ENCODE peak calls at places on chromosomes 3 and 15, in five cellular contexts. One of them, this sample, is unnamed.

GRCh38 chr3:179482857-179483256 is 31.6 kb upstream of the GNB4 start:
- DNase-seq in WERI-Rb-1: no peak
- DNase-seq in transverse colon: no peak
- DNase-seq in OCI-LY7: no peak
- DNase-seq in HFF-Myc: no peak
- DNase-seq in this sample: no peak

GRCh38 chr3:127406309-127407025 is 118.6 kb upstream of the PRR20G start:
- DNase-seq in WERI-Rb-1: no peak
- DNase-seq in transverse colon: peak; percentile 8
- DNase-seq in OCI-LY7: peak; percentile 8
- DNase-seq in HFF-Myc: no peak
- DNase-seq in this sample: no peak

GRCh38 chr3:113606539-113607218 is 74.3 kb downstream of the SIDT1 start:
- DNase-seq in WERI-Rb-1: no peak
- DNase-seq in transverse colon: peak; percentile 26
- DNase-seq in OCI-LY7: peak; percentile 89
- DNase-seq in HFF-Myc: no peak
- DNase-seq in this sample: no peak

GRCh38 chr3:178551916-178552321 is 15.7 kb downstream of the KCNMB2 start:
- DNase-seq in WERI-Rb-1: no peak
- DNase-seq in transverse colon: no peak
- DNase-seq in OCI-LY7: no peak
- DNase-seq in HFF-Myc: no peak
- DNase-seq in this sample: no peak

GRCh38 chr15:94370197-94370987 is 139.0 kb downstream of the MCTP2 start:
- DNase-seq in WERI-Rb-1: no peak
- DNase-seq in transverse colon: no peak
- DNase-seq in OCI-LY7: no peak
- DNase-seq in HFF-Myc: no peak
- DNase-seq in this sample: no peak

GRCh38 chr3:39107874-39108308 is 411 bp downstream of the TTC21A start:
- DNase-seq in WERI-Rb-1: peak; percentile 35
- DNase-seq in transverse colon: no peak
- DNase-seq in OCI-LY7: no peak
- DNase-seq in HFF-Myc: no peak
- DNase-seq in this sample: no peak

GRCh38 chr3:30017882-30018281 is 588.5 kb upstream of the TGFBR2 start:
- DNase-seq in WERI-Rb-1: no peak
- DNase-seq in transverse colon: no peak
- DNase-seq in OCI-LY7: no peak
- DNase-seq in HFF-Myc: no peak
- DNase-seq in this sample: no peak

GRCh38 chr3:11734-12133 is 184.8 kb upstream of the CHL1 start:
- DNase-seq in WERI-Rb-1: no peak
- DNase-seq in transverse colon: no peak
- DNase-seq in OCI-LY7: no peak
- DNase-seq in HFF-Myc: no peak
- DNase-seq in this sample: no peak

GRCh38 chr15:89781055-89781454 is 4.9 kb downstream of the MESP2 start:
- DNase-seq in WERI-Rb-1: no peak
- DNase-seq in transverse colon: peak; percentile 73
- DNase-seq in OCI-LY7: no peak
- DNase-seq in HFF-Myc: no peak
- DNase-seq in this sample: peak; percentile 84

GRCh38 chr3:49100046-49100615 is 4.4 kb downstream of the QARS1 start:
- DNase-seq in WERI-Rb-1: no peak
- DNase-seq in transverse colon: no peak
- DNase-seq in OCI-LY7: no peak
- DNase-seq in HFF-Myc: no peak
- DNase-seq in this sample: no peak

GRCh38 chr3:113514265-113514769 is 639 bp downstream of the SPICE1 start:
- DNase-seq in WERI-Rb-1: no peak
- DNase-seq in transverse colon: no peak
- DNase-seq in OCI-LY7: peak; percentile 12
- DNase-seq in HFF-Myc: no peak
- DNase-seq in this sample: no peak

GRCh38 chr3:190996376-190996775 is 133.9 kb upstream of the GMNC start:
- DNase-seq in WERI-Rb-1: no peak
- DNase-seq in transverse colon: no peak
- DNase-seq in OCI-LY7: no peak
- DNase-seq in HFF-Myc: no peak
- DNase-seq in this sample: no peak

GRCh38 chr15:39598958-39599845 is 18.3 kb downstream of the THBS1 start:
- DNase-seq in WERI-Rb-1: no peak
- DNase-seq in transverse colon: no peak
- DNase-seq in OCI-LY7: no peak
- DNase-seq in HFF-Myc: no peak
- DNase-seq in this sample: no peak

GRCh38 chr3:16841906-16842709 is 42.6 kb upstream of the PLCL2 start:
- DNase-seq in WERI-Rb-1: no peak
- DNase-seq in transverse colon: peak; percentile 68
- DNase-seq in OCI-LY7: peak; percentile 74
- DNase-seq in HFF-Myc: no peak
- DNase-seq in this sample: peak; percentile 82

GRCh38 chr3:13338231-13338630 is 81.9 kb downstream of the NUP210 start:
- DNase-seq in WERI-Rb-1: no peak
- DNase-seq in transverse colon: no peak
- DNase-seq in OCI-LY7: no peak
- DNase-seq in HFF-Myc: no peak
- DNase-seq in this sample: no peak

GRCh38 chr15:70479056-70479455 is 284.3 kb downstream of the UACA start:
- DNase-seq in WERI-Rb-1: no peak
- DNase-seq in transverse colon: no peak
- DNase-seq in OCI-LY7: no peak
- DNase-seq in HFF-Myc: no peak
- DNase-seq in this sample: no peak

GRCh38 chr3:167228135-167228534 is 152.0 kb downstream of the ZBBX start:
- DNase-seq in WERI-Rb-1: no peak
- DNase-seq in transverse colon: no peak
- DNase-seq in OCI-LY7: no peak
- DNase-seq in HFF-Myc: no peak
- DNase-seq in this sample: no peak

GRCh38 chr3:4670352-4670751 is 177.2 kb downstream of the ITPR1 start:
- DNase-seq in WERI-Rb-1: peak; percentile 27
- DNase-seq in transverse colon: no peak
- DNase-seq in OCI-LY7: peak; percentile 10
- DNase-seq in HFF-Myc: no peak
- DNase-seq in this sample: no peak

GRCh38 chr3:62169871-62170660 is 203.3 kb downstream of the FEZF2 start:
- DNase-seq in WERI-Rb-1: no peak
- DNase-seq in transverse colon: no peak
- DNase-seq in OCI-LY7: no peak
- DNase-seq in HFF-Myc: no peak
- DNase-seq in this sample: no peak

GRCh38 chr3:168812234-168812633 is 716.5 kb upstream of the GOLIM4 start:
- DNase-seq in WERI-Rb-1: no peak
- DNase-seq in transverse colon: no peak
- DNase-seq in OCI-LY7: no peak
- DNase-seq in HFF-Myc: no peak
- DNase-seq in this sample: no peak

GRCh38 chr15:29344474-29344873 is 74.9 kb upstream of the NSMCE3 start:
- DNase-seq in WERI-Rb-1: no peak
- DNase-seq in transverse colon: no peak
- DNase-seq in OCI-LY7: no peak
- DNase-seq in HFF-Myc: no peak
- DNase-seq in this sample: no peak

GRCh38 chr3:189233225-189233858 is 61.6 kb downstream of the TPRG1 start:
- DNase-seq in WERI-Rb-1: peak; percentile 26
- DNase-seq in transverse colon: peak; percentile 64
- DNase-seq in OCI-LY7: peak; percentile 29
- DNase-seq in HFF-Myc: peak; percentile 22
- DNase-seq in this sample: no peak

GRCh38 chr3:183203670-183204069 is 41.1 kb upstream of the LAMP3 start:
- DNase-seq in WERI-Rb-1: no peak
- DNase-seq in transverse colon: no peak
- DNase-seq in OCI-LY7: no peak
- DNase-seq in HFF-Myc: no peak
- DNase-seq in this sample: no peak

GRCh38 chr3:17329932-17330331 is 412.5 kb downstream of the TBC1D5 start:
- DNase-seq in WERI-Rb-1: no peak
- DNase-seq in transverse colon: no peak
- DNase-seq in OCI-LY7: no peak
- DNase-seq in HFF-Myc: no peak
- DNase-seq in this sample: no peak

GRCh38 chr15:49887604-49888340 is 231.3 kb downstream of the ATP8B4 start:
- DNase-seq in WERI-Rb-1: no peak
- DNase-seq in transverse colon: no peak
- DNase-seq in OCI-LY7: no peak
- DNase-seq in HFF-Myc: no peak
- DNase-seq in this sample: no peak

GRCh38 chr3:113287818-113288648 is 76.7 kb downstream of the BOC start:
- DNase-seq in WERI-Rb-1: peak; percentile 48
- DNase-seq in transverse colon: peak; percentile 53
- DNase-seq in OCI-LY7: peak; percentile 64
- DNase-seq in HFF-Myc: peak; percentile 58
- DNase-seq in this sample: no peak

GRCh38 chr3:29555590-29555989 is 274.7 kb downstream of the RBMS3 start:
- DNase-seq in WERI-Rb-1: no peak
- DNase-seq in transverse colon: no peak
- DNase-seq in OCI-LY7: no peak
- DNase-seq in HFF-Myc: no peak
- DNase-seq in this sample: no peak

GRCh38 chr3:21839592-21839991 is 88.6 kb upstream of the ZNF385D start:
- DNase-seq in WERI-Rb-1: no peak
- DNase-seq in transverse colon: no peak
- DNase-seq in OCI-LY7: peak; percentile 0
- DNase-seq in HFF-Myc: peak; percentile 41
- DNase-seq in this sample: no peak

GRCh38 chr15:36753173-36753572 is 173.7 kb downstream of the CDIN1 start:
- DNase-seq in WERI-Rb-1: no peak
- DNase-seq in transverse colon: no peak
- DNase-seq in OCI-LY7: no peak
- DNase-seq in HFF-Myc: no peak
- DNase-seq in this sample: no peak

GRCh38 chr3:79994397-79994796 is 226.6 kb upstream of the ROBO1 start:
- DNase-seq in WERI-Rb-1: no peak
- DNase-seq in transverse colon: no peak
- DNase-seq in OCI-LY7: no peak
- DNase-seq in HFF-Myc: no peak
- DNase-seq in this sample: no peak

GRCh38 chr3:133124511-133124910 is 86.3 kb downstream of the TMEM108 start:
- DNase-seq in WERI-Rb-1: no peak
- DNase-seq in transverse colon: no peak
- DNase-seq in OCI-LY7: no peak
- DNase-seq in HFF-Myc: no peak
- DNase-seq in this sample: no peak

GRCh38 chr3:51268132-51268531 is 117.0 kb upstream of the MANF start:
- DNase-seq in WERI-Rb-1: no peak
- DNase-seq in transverse colon: no peak
- DNase-seq in OCI-LY7: no peak
- DNase-seq in HFF-Myc: no peak
- DNase-seq in this sample: no peak

GRCh38 chr15:73388256-73388781 is 19.6 kb upstream of the HCN4 start:
- DNase-seq in WERI-Rb-1: no peak
- DNase-seq in transverse colon: no peak
- DNase-seq in OCI-LY7: no peak
- DNase-seq in HFF-Myc: peak; percentile 14
- DNase-seq in this sample: no peak

DNA sequence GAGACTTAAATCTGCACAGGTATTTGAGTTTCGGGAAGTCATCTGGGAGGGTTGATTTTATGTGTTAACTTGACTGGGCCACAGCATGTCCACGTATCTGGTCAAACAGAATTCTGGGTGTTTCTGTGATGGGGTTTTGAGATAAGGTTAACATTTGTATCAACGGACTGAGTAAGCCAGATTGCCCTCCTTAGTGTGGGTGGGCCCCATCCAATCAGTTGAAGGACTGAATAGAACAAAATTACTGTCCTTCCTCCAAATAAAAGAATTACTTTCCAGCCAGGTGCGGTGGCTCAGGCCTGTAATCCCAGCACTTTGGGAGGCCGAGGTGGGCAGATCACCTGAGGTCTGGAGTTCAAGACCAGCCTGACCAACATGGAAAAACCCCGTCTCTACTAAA is 399.3 kb downstream of the MAGI1 start:
- DNase-seq in WERI-Rb-1: no peak
- DNase-seq in transverse colon: no peak
- DNase-seq in OCI-LY7: no peak
- DNase-seq in HFF-Myc: no peak
- DNase-seq in this sample: no peak
- TF ChIP-seq CTCF in WERI-Rb-1: no peak
- TF ChIP-seq CTCF in transverse colon: no peak
- TF ChIP-seq CTCF in OCI-LY7: no peak
- TF ChIP-seq CTCF in HFF-Myc: no peak
- TF ChIP-seq CTCF in this sample: no peak

GRCh38 chr15:97904196-97904572 is 56.3 kb upstream of the ARRDC4 start:
- DNase-seq in WERI-Rb-1: peak; percentile 37
- DNase-seq in transverse colon: peak; percentile 77
- DNase-seq in OCI-LY7: peak; percentile 2
- DNase-seq in HFF-Myc: peak; percentile 44
- DNase-seq in this sample: no peak
- TF ChIP-seq CTCF in WERI-Rb-1: peak; percentile 52
- TF ChIP-seq CTCF in transverse colon: peak; percentile 75
- TF ChIP-seq CTCF in OCI-LY7: peak; percentile 53
- TF ChIP-seq CTCF in HFF-Myc: peak; percentile 91
- TF ChIP-seq CTCF in this sample: peak; percentile 10

GRCh38 chr15:85178366-85178765 is 196.7 kb downstream of the PDE8A start:
- DNase-seq in WERI-Rb-1: no peak
- DNase-seq in transverse colon: no peak
- DNase-seq in OCI-LY7: no peak
- DNase-seq in HFF-Myc: no peak
- DNase-seq in this sample: no peak
- TF ChIP-seq CTCF in WERI-Rb-1: no peak
- TF ChIP-seq CTCF in transverse colon: no peak
- TF ChIP-seq CTCF in OCI-LY7: no peak
- TF ChIP-seq CTCF in HFF-Myc: no peak
- TF ChIP-seq CTCF in this sample: no peak

GRCh38 chr15:65182538-65182937 is 2.6 kb downstream of the CLPX start:
- DNase-seq in WERI-Rb-1: no peak
- DNase-seq in transverse colon: no peak
- DNase-seq in OCI-LY7: peak; percentile 18
- DNase-seq in HFF-Myc: no peak
- DNase-seq in this sample: no peak

GRCh38 chr15:65180167-65180566 is 5.0 kb downstream of the CLPX start:
- DNase-seq in WERI-Rb-1: no peak
- DNase-seq in transverse colon: no peak
- DNase-seq in OCI-LY7: no peak
- DNase-seq in HFF-Myc: no peak
- DNase-seq in this sample: no peak

GRCh38 chr15:65184305-65184943 is 718 bp downstream of the CLPX start:
- DNase-seq in WERI-Rb-1: peak; percentile 22
- DNase-seq in transverse colon: peak; percentile 73
- DNase-seq in OCI-LY7: peak; percentile 58
- DNase-seq in HFF-Myc: no peak
- DNase-seq in this sample: no peak

GRCh38 chr15:65184944-65185717 is at the start of gene CLPX:
- DNase-seq in WERI-Rb-1: peak; percentile 90
- DNase-seq in transverse colon: peak; percentile 93
- DNase-seq in OCI-LY7: peak; percentile 92
- DNase-seq in HFF-Myc: peak; percentile 75
- DNase-seq in this sample: peak; percentile 93

GRCh38 chr15:65183847-65184159 is 1.3 kb downstream of the CLPX start:
- DNase-seq in WERI-Rb-1: no peak
- DNase-seq in transverse colon: no peak
- DNase-seq in OCI-LY7: no peak
- DNase-seq in HFF-Myc: no peak
- DNase-seq in this sample: no peak
- TF ChIP-seq CTCF in WERI-Rb-1: no peak
- TF ChIP-seq CTCF in transverse colon: no peak
- TF ChIP-seq CTCF in OCI-LY7: peak; percentile 57
- TF ChIP-seq CTCF in HFF-Myc: no peak
- TF ChIP-seq CTCF in this sample: no peak

This sample was measured in CD14-positive monocyte.